ENCODE peak calls at places on chromosomes 7 and 10, in six cellular contexts. S is A549, R is HCT116, N is upper lobe of left lung, M is ovary, D is transverse colon. U is an unnamed sample.

GRCh38 chr10:61486738-61487396 is 33.7 kb upstream of the TMEM26 start:
- DNase-seq in S (no peak), D (no peak), M (no peak), R (no peak), N (no peak), U (no peak)

GRCh38 chr7:68176974-68177373 is 1180.3 kb downstream of the TYW1 start:
- DNase-seq in D (no peak), N (peak), R (peak), M (peak), S (peak), U (peak)

GRCh38 chr7:28130277-28130676 is 50.3 kb downstream of the JAZF1 start:
- DNase-seq in R (no peak), N (no peak), S (no peak), M (no peak), D (no peak), U (no peak)

GRCh38 chr7:1357601-1358271 is 101.5 kb downstream of the MICALL2 start:
- DNase-seq in S (no peak), D (no peak), M (no peak), R (no peak), N (no peak), U (no peak)

GRCh38 chr10:104254493-104255243 is at the start of gene GSTO1:
- DNase-seq in D (peak), N (peak), M (peak), R (peak), S (peak), U (peak)

GRCh38 chr7:101564778-101565211 is 64.3 kb downstream of the MYL10 start:
- DNase-seq in M (no peak), R (peak), D (peak), S (peak), N (peak), U (no peak)

GRCh38 chr10:3198900-3199299 is 26.3 kb upstream of the PITRM1 start:
- DNase-seq in D (no peak), M (no peak), N (no peak), S (no peak), R (no peak), U (no peak)

GRCh38 chr10:60099998-60100747 is 193.8 kb upstream of the CCDC6 start:
- DNase-seq in R (peak), S (peak), D (no peak), N (no peak), M (no peak), U (peak)

GRCh38 chr7:2100278-2101205 is 132.2 kb downstream of the MAD1L1 start:
- DNase-seq in M (peak), D (no peak), S (peak), R (no peak), N (no peak), U (no peak)

GRCh38 chr7:92588561-92588960 is 1.6 kb downstream of the FAM133B start:
- DNase-seq in S (peak), N (no peak), R (no peak), M (no peak), D (no peak), U (no peak)

GRCh38 chr10:132957131-132957530 is 14.8 kb upstream of the CFAP46 start:
- DNase-seq in D (no peak), S (no peak), R (no peak), M (no peak), N (no peak), U (no peak)

GRCh38 chr10:111360260-111360925 is 283.6 kb downstream of the ADRA2A start:
- DNase-seq in M (peak), N (peak), S (peak), D (peak), R (peak), U (no peak)

GRCh38 chr10:73553316-73553715 is 37.8 kb downstream of the USP54 start:
- DNase-seq in N (no peak), D (no peak), M (no peak), R (no peak), S (no peak), U (peak)

GRCh38 chr10:89591111-89591795 is 53.8 kb downstream of the PANK1 start:
- DNase-seq in D (no peak), R (no peak), M (no peak), S (no peak), N (peak), U (no peak)

GRCh38 chr7:2321020-2321419 is 6.8 kb upstream of the SNX8 start:
- DNase-seq in N (no peak), M (no peak), R (no peak), D (no peak), S (peak), U (no peak)

GRCh38 chr10:29245476-29245875 is 43.4 kb upstream of the LYZL1 start:
- DNase-seq in D (no peak), S (no peak), N (no peak), M (no peak), R (no peak), U (peak)

GRCh38 chr10:32446701-32447406 is 914 bp downstream of the CCDC7 start:
- DNase-seq in N (no peak), D (no peak), M (peak), R (peak), S (peak), U (no peak)

GRCh38 chr10:70661623-70662361 is 10.5 kb upstream of the ADAMTS14 start:
- DNase-seq in M (no peak), N (peak), S (no peak), D (no peak), R (no peak), U (no peak)

GRCh38 chr10:13448216-13448615 is 80.6 kb downstream of the BEND7 start:
- DNase-seq in D (no peak), R (no peak), M (no peak), S (no peak), N (no peak), U (no peak)

GRCh38 chr7:2812831-2813230 is 31.3 kb downstream of the GNA12 start:
- DNase-seq in S (no peak), M (peak), N (no peak), R (no peak), D (no peak), U (no peak)

GRCh38 chr7:19448091-19448490 is 260.7 kb downstream of the POLR1F start:
- DNase-seq in R (no peak), S (no peak), D (no peak), M (no peak), N (no peak), U (no peak)

GRCh38 chr10:43066481-43066880 is 10.4 kb upstream of the RET start:
- DNase-seq in D (no peak), M (no peak), N (no peak), R (no peak), S (no peak), U (no peak)

GRCh38 chr7:130950741-130951140 is 216.7 kb upstream of the KLF14 start:
- DNase-seq in R (no peak), M (no peak), S (no peak), N (no peak), D (no peak), U (no peak)
- TF ChIP-seq POLR2A in R (no peak), M (no peak), S (no peak), N (no peak), D (no peak), U (no peak)

DNA sequence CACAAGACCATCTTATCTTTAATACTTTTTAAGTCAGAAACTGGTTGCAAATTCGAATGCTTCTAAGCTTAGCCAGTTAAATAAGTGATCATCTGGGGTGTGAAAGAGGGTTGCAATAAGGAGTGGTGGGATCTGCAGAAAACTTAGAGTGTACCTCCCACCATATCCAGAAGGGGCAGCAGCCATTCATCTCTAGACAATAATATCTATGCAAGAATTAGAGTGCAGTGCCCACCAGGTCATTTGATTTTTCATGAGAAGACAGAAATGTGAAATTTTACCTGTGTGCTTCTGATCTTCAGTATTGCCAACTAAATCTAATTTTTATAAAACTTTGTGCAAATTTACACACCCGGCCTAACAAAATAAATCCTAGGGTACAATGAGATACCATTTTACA is 127.2 kb upstream of the SP4 start:
- DNase-seq in M (no peak), S (peak), D (no peak), R (peak), N (no peak), U (no peak)
- TF ChIP-seq CTCF in M (no peak), S (no peak), D (no peak), R (peak), N (no peak), U (no peak)

DNA sequence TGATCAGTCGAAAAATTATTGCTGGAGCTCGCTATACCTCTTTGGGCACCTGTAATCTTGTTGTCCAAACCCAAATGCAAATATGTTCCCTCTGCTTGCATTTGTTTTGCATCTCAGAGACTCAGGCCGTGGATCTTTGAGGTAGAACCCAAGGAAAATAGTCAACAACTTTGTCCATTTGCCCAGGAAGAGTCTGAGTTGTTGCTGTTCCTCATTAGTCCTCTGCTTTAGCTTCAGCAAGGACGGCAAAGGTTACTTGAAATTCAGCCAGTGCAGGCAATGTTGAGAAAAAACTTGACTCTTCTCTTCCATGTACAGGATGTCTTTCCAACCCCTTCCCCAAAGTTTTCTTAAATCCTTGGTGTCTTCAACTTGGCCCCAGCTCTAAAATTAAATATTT is 45.8 kb downstream of the PDK4 start:
- DNase-seq in N (no peak), R (no peak), M (no peak), S (no peak), D (no peak), U (peak)
- H3K4me3 ChIP-seq in N (no peak), R (no peak), M (peak), S (no peak), D (no peak), U (peak)

DNA sequence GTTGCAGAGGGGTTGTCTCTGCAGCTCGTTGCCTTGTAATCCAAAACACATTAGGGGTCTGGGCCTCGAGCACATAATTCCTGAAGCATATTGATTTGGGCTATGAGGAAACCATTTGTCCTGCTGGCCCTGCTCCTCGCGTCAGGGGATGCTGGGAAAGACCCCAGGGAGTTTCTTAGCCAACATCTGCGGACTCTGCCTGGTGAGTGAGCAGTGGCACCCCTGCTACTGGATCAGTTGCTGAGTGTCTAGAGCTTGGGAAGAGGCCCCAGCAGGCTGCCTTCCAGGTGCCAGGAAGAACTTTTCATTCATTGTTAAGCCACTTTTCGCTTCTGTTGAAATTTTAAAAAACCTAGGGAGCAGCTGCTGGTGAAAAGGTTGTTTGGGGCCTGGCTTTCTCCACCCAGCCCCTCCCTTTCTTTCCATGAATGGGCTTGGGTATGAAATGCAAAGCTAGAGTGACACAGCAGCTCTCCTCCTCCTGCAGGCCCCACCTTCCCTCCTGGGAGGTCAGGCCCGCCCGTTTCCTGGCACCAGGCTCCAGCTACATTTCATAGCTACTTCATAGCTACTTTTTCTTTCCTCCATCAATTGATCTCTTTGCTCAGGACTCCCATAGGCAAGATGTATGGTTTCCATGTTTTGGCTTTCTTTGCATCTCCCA is 26.8 kb downstream of the TACR2 start:
- DNase-seq in R (no peak), N (no peak), S (peak), D (no peak), M (no peak), U (no peak)
- TF ChIP-seq POLR2A in R (no peak), N (no peak), S (no peak), D (no peak), M (no peak), U (no peak)

DNA sequence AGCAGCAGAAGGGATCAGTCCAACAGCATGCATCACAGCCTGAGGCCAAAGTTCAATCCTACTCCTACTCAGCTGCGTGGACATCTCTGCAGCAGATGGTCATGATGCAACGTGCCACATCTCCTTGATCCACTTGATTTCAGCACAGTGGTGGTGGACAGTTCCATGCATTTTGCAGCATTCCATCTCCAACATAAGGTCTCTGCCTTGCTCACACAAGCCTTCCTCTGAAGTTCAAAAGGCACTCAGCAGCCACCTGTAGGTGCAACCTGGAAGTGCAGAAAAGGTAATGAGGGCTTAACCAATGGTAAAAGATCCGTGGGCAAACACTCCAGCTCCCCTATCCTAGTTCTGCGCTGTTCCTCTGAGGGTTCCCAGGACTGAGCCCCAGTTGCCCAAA is 57.5 kb upstream of the CHCHD3 start:
- DNase-seq in M (no peak), N (no peak), S (peak), D (no peak), R (peak), U (no peak)
- TF ChIP-seq CTCF in M (no peak), N (no peak), S (no peak), D (no peak), R (peak), U (no peak)

GRCh38 chr7:127245582-127245981 is 7.2 kb downstream of the GRM8 start:
- DNase-seq in R (no peak), S (no peak), N (no peak), D (no peak), M (no peak), U (no peak)

DNA sequence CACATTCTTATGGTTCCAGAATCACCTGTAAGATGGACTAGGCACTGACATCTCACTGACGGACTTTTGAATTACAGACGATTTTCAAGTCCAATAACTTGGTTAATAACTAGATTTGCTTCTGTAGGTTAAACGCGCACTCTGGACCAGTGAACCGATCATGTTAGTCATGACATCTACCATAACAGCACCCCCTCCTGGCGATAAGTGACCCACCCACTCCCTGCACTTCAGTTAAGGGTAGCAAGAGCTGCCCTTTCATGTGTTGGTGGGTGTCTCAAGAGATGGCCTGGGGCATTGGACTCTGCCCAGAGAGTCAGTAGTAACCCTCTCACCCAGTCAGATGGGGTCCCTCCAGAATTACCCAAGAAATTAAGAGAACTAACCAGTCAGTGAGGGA is 12.9 kb downstream of the GRM8 start:
- DNase-seq in N (no peak), R (no peak), D (no peak), S (peak), M (no peak), U (no peak)
- H3K4me3 ChIP-seq in N (no peak), R (no peak), D (no peak), S (no peak), M (no peak), U (no peak)

DNA sequence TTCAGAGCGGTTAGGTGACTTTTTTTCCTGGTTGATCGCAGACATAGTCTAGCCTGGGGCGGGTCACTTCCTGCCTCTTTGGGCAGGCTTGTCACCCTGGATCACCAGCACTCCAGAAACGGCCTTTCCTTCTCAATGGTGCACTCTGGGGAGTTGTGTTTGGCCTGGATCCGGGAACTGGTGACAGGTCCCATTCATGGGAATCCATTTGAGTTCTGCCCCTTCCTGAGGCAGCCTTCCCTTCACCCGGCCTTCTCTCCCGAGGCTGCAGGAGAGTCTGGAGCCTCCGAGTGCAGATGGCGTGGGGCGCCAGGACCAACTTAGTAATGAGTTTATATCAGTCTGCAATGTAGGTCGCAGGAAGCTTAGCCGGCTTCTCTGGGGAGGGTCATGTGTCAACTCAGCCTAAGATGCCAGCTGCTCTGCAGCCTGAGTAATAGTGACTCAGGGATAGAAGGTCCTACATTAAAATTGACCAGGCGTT is 54.2 kb downstream of the TACR2 start:
- DNase-seq in D (peak), R (no peak), S (peak), M (no peak), N (peak), U (no peak)
- TF ChIP-seq POLR2A in D (no peak), R (no peak), S (no peak), M (no peak), N (no peak), U (no peak)

GRCh38 chr10:119198438-119198837 is 8.9 kb upstream of the GRK5 start:
- DNase-seq in N (peak), D (no peak), S (no peak), M (no peak), R (no peak), U (no peak)
- TF ChIP-seq CTCF in N (no peak), D (peak), S (peak), M (no peak), R (peak), U (peak)

GRCh38 chr10:69363666-69364065 is 53.1 kb downstream of the TACR2 start:
- DNase-seq in R (no peak), S (no peak), M (no peak), D (no peak), N (no peak), U (no peak)

GRCh38 chr10:69359089-69360025 is 57.4 kb downstream of the TACR2 start:
- DNase-seq in D (no peak), M (no peak), S (no peak), R (no peak), N (no peak), U (no peak)

GRCh38 chr10:69364232-69364631 is 52.5 kb downstream of the TACR2 start:
- DNase-seq in D (no peak), M (no peak), N (no peak), R (no peak), S (no peak), U (no peak)

GRCh38 chr10:69360485-69361302 is 56.0 kb downstream of the TACR2 start:
- DNase-seq in M (peak), R (no peak), D (peak), S (peak), N (peak), U (peak)

GRCh38 chr10:69361303-69361614 is 55.5 kb downstream of the TACR2 start:
- DNase-seq in M (no peak), S (peak), N (no peak), R (no peak), D (no peak), U (no peak)
- H3K4me3 ChIP-seq in M (no peak), S (no peak), N (no peak), R (no peak), D (no peak), U (no peak)

GRCh38 chr10:102450124-102450373 is 1.3 kb downstream of the C10orf95 start:
- DNase-seq in S (no peak), M (no peak), D (no peak), R (no peak), N (no peak), U (no peak)
- TF ChIP-seq POLR2A in S (no peak), M (no peak), D (peak), R (no peak), N (no peak), U (no peak)